ENCODE peak calls at places on chromosomes 2 and 18, in seven cellular contexts. U is NCI-H748 treated with DMSO at 0.1 percent for 48 hours; J is NCI-H1048; D is NCI-H82; L is activated CD4-positive, alpha-beta T cell treated with anti-CD3 and anti-CD28 coated beads, Interleukin-2, amount 50 U/mL, for 24 hours; V is omental fat pad; C is SW480. R is an unnamed sample.

GRCh38 chr2:218400930-218401833 is 1.5 kb downstream of the CTDSP1 start:
- DNase-seq in U (no peak), J (no peak), D (no peak), L (no peak), V (no peak), C (no peak), R (peak)

GRCh38 chr2:28567076-28567471 is 71.2 kb downstream of the PLB1 start:
- DNase-seq in U (no peak), J (no peak), D (peak), L (no peak), V (no peak), C (no peak), R (peak)

GRCh38 chr2:37526323-37526722 is 145.1 kb downstream of the CDC42EP3 start:
- DNase-seq in U (no peak), J (no peak), D (no peak), L (no peak), V (no peak), C (no peak), R (no peak)

GRCh38 chr2:137964066-137964858 is at the start of gene HNMT:
- DNase-seq in U (peak), J (no peak), D (peak), L (no peak), V (no peak), C (peak), R (peak)

GRCh38 chr2:66048667-66049066 is 386.3 kb upstream of the MEIS1 start:
- DNase-seq in U (no peak), J (no peak), D (no peak), L (no peak), V (no peak), C (no peak), R (no peak)

GRCh38 chr2:240300261-240300821 is 135.1 kb upstream of the GPC1 start:
- DNase-seq in U (no peak), J (no peak), D (no peak), L (no peak), V (peak), C (no peak), R (no peak)

GRCh38 chr18:3529597-3529996 is 79.6 kb downstream of the TGIF1 start:
- DNase-seq in U (peak), J (no peak), D (peak), L (no peak), V (no peak), C (no peak), R (no peak)

GRCh38 chr2:98647636-98648035 is 39.2 kb downstream of the UNC50 start:
- DNase-seq in U (no peak), J (no peak), D (no peak), L (no peak), V (no peak), C (no peak), R (no peak)

GRCh38 chr2:25557179-25558036 is 116.0 kb downstream of the DTNB start:
- DNase-seq in U (no peak), J (no peak), D (no peak), L (no peak), V (no peak), C (no peak), R (no peak)

GRCh38 chr2:101696272-101697123 is 1.0 kb upstream of the MAP4K4 start:
- DNase-seq in U (peak), J (no peak), D (peak), L (no peak), V (no peak), C (peak), R (no peak)

GRCh38 chr2:53484521-53484920 is 283.1 kb upstream of the CHAC2 start:
- DNase-seq in U (no peak), J (no peak), D (peak), L (no peak), V (no peak), C (no peak), R (no peak)

GRCh38 chr2:238113611-238114010 is 13.5 kb downstream of the ESPNL start:
- DNase-seq in U (no peak), J (no peak), D (no peak), L (no peak), V (no peak), C (no peak), R (no peak)

GRCh38 chr2:222621893-222622292 is 34.0 kb downstream of the FARSB start:
- DNase-seq in U (no peak), J (no peak), D (no peak), L (no peak), V (no peak), C (no peak), R (no peak)

GRCh38 chr2:30358822-30359221 is 88.2 kb upstream of the LCLAT1 start:
- DNase-seq in U (no peak), J (no peak), D (peak), L (no peak), V (no peak), C (no peak), R (no peak)

GRCh38 chr2:236167297-236168109 is 683 bp downstream of the GBX2 start:
- DNase-seq in U (no peak), J (no peak), D (peak), L (no peak), V (no peak), C (peak), R (peak)

GRCh38 chr18:29960539-29960938 is 1082.0 kb downstream of the DSC3 start:
- DNase-seq in U (no peak), J (no peak), D (no peak), L (no peak), V (no peak), C (no peak), R (no peak)

GRCh38 chr2:12797815-12798214 is 81.1 kb downstream of the TRIB2 start:
- DNase-seq in U (no peak), J (no peak), D (no peak), L (no peak), V (no peak), C (no peak), R (peak)

GRCh38 chr2:240387669-240388358 is 47.6 kb upstream of the GPC1 start:
- DNase-seq in U (no peak), J (no peak), D (no peak), L (no peak), V (peak), C (peak), R (peak)

GRCh38 chr18:75135158-75135725 is 73.7 kb downstream of the PTGR3 start:
- DNase-seq in U (no peak), J (no peak), D (no peak), L (no peak), V (no peak), C (no peak), R (no peak)

GRCh38 chr2:9656270-9656766 is 25.5 kb upstream of the YWHAQ start:
- DNase-seq in U (no peak), J (no peak), D (peak), L (peak), V (no peak), C (peak), R (peak)

GRCh38 chr2:182826051-182826450 is 40.4 kb downstream of the FRZB start:
- DNase-seq in U (no peak), J (no peak), D (peak), L (no peak), V (no peak), C (no peak), R (no peak)

GRCh38 chr2:68918497-68918896 is 34.2 kb downstream of the GKN2 start:
- DNase-seq in U (no peak), J (no peak), D (no peak), L (no peak), V (no peak), C (no peak), R (no peak)

GRCh38 chr18:79642626-79643025 is 37.0 kb upstream of the CTDP1 start:
- DNase-seq in U (no peak), J (no peak), D (no peak), L (no peak), V (no peak), C (no peak), R (no peak)

GRCh38 chr2:152402780-152403388 is 67.9 kb downstream of the FMNL2 start:
- DNase-seq in U (no peak), J (no peak), D (no peak), L (no peak), V (no peak), C (no peak), R (no peak)

GRCh38 chr18:79819951-79820351 is 22.2 kb downstream of the KCNG2 start:
- DNase-seq in U (no peak), J (no peak), D (no peak), L (no peak), V (no peak), C (no peak), R (no peak)

GRCh38 chr2:16617282-16618266 is 48.1 kb downstream of the CYRIA start:
- DNase-seq in U (no peak), J (no peak), D (peak), L (no peak), V (no peak), C (peak), R (peak)

GRCh38 chr2:83826601-83827000 is 632.5 kb downstream of the SUCLG1 start:
- DNase-seq in U (no peak), J (no peak), D (peak), L (no peak), V (no peak), C (no peak), R (no peak)

GRCh38 chr2:149149007-149149297 is 110.5 kb downstream of the LYPD6B start:
- DNase-seq in U (no peak), J (no peak), D (no peak), L (no peak), V (no peak), C (no peak), R (no peak)

GRCh38 chr2:40230717-40231300 is 221.1 kb downstream of the SLC8A1 start:
- DNase-seq in U (no peak), J (no peak), D (no peak), L (no peak), V (no peak), C (no peak), R (peak)

GRCh38 chr2:28155627-28156026 is 237.0 kb upstream of the FOSL2 start:
- DNase-seq in U (peak), J (no peak), D (peak), L (no peak), V (no peak), C (peak), R (no peak)

GRCh38 chr2:171432969-171433762 is 624 bp downstream of the METTL8 start:
- DNase-seq in U (peak), J (no peak), D (peak), L (peak), V (no peak), C (peak), R (peak)

GRCh38 chr2:122152571-122152970 is 397.1 kb downstream of the TSN start:
- DNase-seq in U (no peak), J (no peak), D (no peak), L (no peak), V (no peak), C (no peak), R (no peak)